ENCODE peak calls at places on chromosomes 7 and 10, in eight cellular contexts. One of them, this sample, is unnamed. For H3K4me1, the result is how much of the 10 kb centered on the place peaks cover.

GRCh38 chr10:44975487-44976331 is 2.9 kb downstream of the DEPP1 start:
- DNase-seq in right cardiac atrium: peak
- DNase-seq in psoas muscle: no peak
- DNase-seq in PC-3: peak
- DNase-seq in Panc1: no peak
- DNase-seq in cardiac muscle cell: peak
- DNase-seq in tibial nerve: no peak
- DNase-seq in left ventricle myocardium inferior: no peak
- DNase-seq in this sample: peak

GRCh38 chr7:100933735-100934134 is 15.6 kb upstream of the MUC3A start:
- DNase-seq in right cardiac atrium: no peak
- DNase-seq in psoas muscle: no peak
- DNase-seq in PC-3: no peak
- DNase-seq in Panc1: no peak
- DNase-seq in cardiac muscle cell: no peak
- DNase-seq in tibial nerve: no peak
- DNase-seq in left ventricle myocardium inferior: no peak
- DNase-seq in this sample: no peak

GRCh38 chr7:139915864-139916716 is 87.0 kb downstream of the TBXAS1 start:
- DNase-seq in right cardiac atrium: no peak
- DNase-seq in psoas muscle: peak
- DNase-seq in PC-3: peak
- DNase-seq in Panc1: peak
- DNase-seq in cardiac muscle cell: peak
- DNase-seq in tibial nerve: no peak
- DNase-seq in left ventricle myocardium inferior: no peak
- DNase-seq in this sample: no peak

GRCh38 chr7:55164527-55164926 is 145.7 kb downstream of the EGFR start:
- DNase-seq in right cardiac atrium: no peak
- DNase-seq in psoas muscle: no peak
- DNase-seq in PC-3: no peak
- DNase-seq in Panc1: no peak
- DNase-seq in cardiac muscle cell: no peak
- DNase-seq in tibial nerve: no peak
- DNase-seq in left ventricle myocardium inferior: no peak
- DNase-seq in this sample: no peak

GRCh38 chr7:75925717-75926435 is 10.9 kb downstream of the POR start:
- DNase-seq in right cardiac atrium: peak
- DNase-seq in psoas muscle: no peak
- DNase-seq in PC-3: no peak
- DNase-seq in Panc1: no peak
- DNase-seq in cardiac muscle cell: peak
- DNase-seq in tibial nerve: no peak
- DNase-seq in left ventricle myocardium inferior: no peak
- DNase-seq in this sample: no peak

GRCh38 chr10:1526427-1527055 is 210.8 kb downstream of the ADARB2 start:
- DNase-seq in right cardiac atrium: no peak
- DNase-seq in psoas muscle: no peak
- DNase-seq in PC-3: no peak
- DNase-seq in Panc1: no peak
- DNase-seq in cardiac muscle cell: no peak
- DNase-seq in tibial nerve: no peak
- DNase-seq in left ventricle myocardium inferior: no peak
- DNase-seq in this sample: no peak

GRCh38 chr7:27092753-27093097 is 3.1 kb downstream of the HOXA1 start:
- DNase-seq in right cardiac atrium: no peak
- DNase-seq in psoas muscle: no peak
- DNase-seq in PC-3: no peak
- DNase-seq in Panc1: no peak
- DNase-seq in cardiac muscle cell: no peak
- DNase-seq in tibial nerve: no peak
- DNase-seq in left ventricle myocardium inferior: no peak
- DNase-seq in this sample: no peak

GRCh38 chr10:13382759-13383753 is 35.0 kb upstream of the SEPHS1 start:
- DNase-seq in right cardiac atrium: no peak
- DNase-seq in psoas muscle: no peak
- DNase-seq in PC-3: peak
- DNase-seq in Panc1: no peak
- DNase-seq in cardiac muscle cell: peak
- DNase-seq in tibial nerve: no peak
- DNase-seq in left ventricle myocardium inferior: no peak
- DNase-seq in this sample: peak

GRCh38 chr10:128938488-128938887 is 528.6 kb upstream of the MGMT start:
- DNase-seq in right cardiac atrium: no peak
- DNase-seq in psoas muscle: no peak
- DNase-seq in PC-3: no peak
- DNase-seq in Panc1: no peak
- DNase-seq in cardiac muscle cell: no peak
- DNase-seq in tibial nerve: no peak
- DNase-seq in left ventricle myocardium inferior: no peak
- DNase-seq in this sample: no peak

GRCh38 chr10:98323221-98324164 is 55.5 kb upstream of the LOXL4 start:
- DNase-seq in right cardiac atrium: peak
- DNase-seq in psoas muscle: peak
- DNase-seq in PC-3: peak
- DNase-seq in Panc1: peak
- DNase-seq in cardiac muscle cell: peak
- DNase-seq in tibial nerve: peak
- DNase-seq in left ventricle myocardium inferior: peak
- DNase-seq in this sample: peak

GRCh38 chr10:69961864-69962745 is 90.5 kb upstream of the MACROH2A2 start:
- DNase-seq in right cardiac atrium: no peak
- DNase-seq in psoas muscle: no peak
- DNase-seq in PC-3: no peak
- DNase-seq in Panc1: no peak
- DNase-seq in cardiac muscle cell: no peak
- DNase-seq in tibial nerve: no peak
- DNase-seq in left ventricle myocardium inferior: no peak
- DNase-seq in this sample: no peak

GRCh38 chr7:78473011-78473410 is 674.4 kb downstream of the PHTF2 start:
- DNase-seq in right cardiac atrium: no peak
- DNase-seq in psoas muscle: no peak
- DNase-seq in PC-3: no peak
- DNase-seq in Panc1: no peak
- DNase-seq in cardiac muscle cell: no peak
- DNase-seq in tibial nerve: no peak
- DNase-seq in left ventricle myocardium inferior: no peak
- DNase-seq in this sample: no peak

GRCh38 chr10:12846718-12847117 is 154.8 kb downstream of the CCDC3 start:
- DNase-seq in right cardiac atrium: no peak
- DNase-seq in psoas muscle: no peak
- DNase-seq in PC-3: no peak
- DNase-seq in Panc1: no peak
- DNase-seq in cardiac muscle cell: peak
- DNase-seq in tibial nerve: no peak
- DNase-seq in left ventricle myocardium inferior: no peak
- DNase-seq in this sample: no peak

GRCh38 chr10:116848032-116848911 is 1.0 kb upstream of the ENO4 start:
- DNase-seq in right cardiac atrium: no peak
- DNase-seq in psoas muscle: no peak
- DNase-seq in PC-3: no peak
- DNase-seq in Panc1: no peak
- DNase-seq in cardiac muscle cell: no peak
- DNase-seq in tibial nerve: no peak
- DNase-seq in left ventricle myocardium inferior: no peak
- DNase-seq in this sample: no peak

GRCh38 chr7:87875151-87876039 is 765 bp downstream of the SLC25A40 start:
- DNase-seq in right cardiac atrium: no peak
- DNase-seq in psoas muscle: no peak
- DNase-seq in PC-3: peak
- DNase-seq in Panc1: no peak
- DNase-seq in cardiac muscle cell: no peak
- DNase-seq in tibial nerve: no peak
- DNase-seq in left ventricle myocardium inferior: peak
- DNase-seq in this sample: no peak

GRCh38 chr7:31857178-31857577 is 170.2 kb downstream of the PPP1R17 start:
- DNase-seq in right cardiac atrium: no peak
- DNase-seq in psoas muscle: no peak
- DNase-seq in PC-3: no peak
- DNase-seq in Panc1: no peak
- DNase-seq in cardiac muscle cell: no peak
- DNase-seq in tibial nerve: no peak
- DNase-seq in left ventricle myocardium inferior: no peak
- DNase-seq in this sample: no peak

GRCh38 chr10:3886191-3886590 is 101.2 kb upstream of the KLF6 start:
- DNase-seq in right cardiac atrium: peak
- DNase-seq in psoas muscle: peak
- DNase-seq in PC-3: no peak
- DNase-seq in Panc1: no peak
- DNase-seq in cardiac muscle cell: peak
- DNase-seq in tibial nerve: no peak
- DNase-seq in left ventricle myocardium inferior: peak
- DNase-seq in this sample: no peak

GRCh38 chr7:92785923-92786322 is 50.5 kb downstream of the CDK6 start:
- DNase-seq in right cardiac atrium: no peak
- DNase-seq in psoas muscle: no peak
- DNase-seq in PC-3: no peak
- DNase-seq in Panc1: no peak
- DNase-seq in cardiac muscle cell: peak
- DNase-seq in tibial nerve: no peak
- DNase-seq in left ventricle myocardium inferior: no peak
- DNase-seq in this sample: no peak

GRCh38 chr7:32062150-32062549 is 8.1 kb downstream of the PDE1C start:
- DNase-seq in right cardiac atrium: peak
- DNase-seq in psoas muscle: peak
- DNase-seq in PC-3: peak
- DNase-seq in Panc1: no peak
- DNase-seq in cardiac muscle cell: peak
- DNase-seq in tibial nerve: peak
- DNase-seq in left ventricle myocardium inferior: no peak
- DNase-seq in this sample: no peak

GRCh38 chr7:79298145-79298760 is 155.2 kb downstream of the MAGI2 start:
- DNase-seq in right cardiac atrium: no peak
- DNase-seq in psoas muscle: no peak
- DNase-seq in PC-3: peak
- DNase-seq in Panc1: peak
- DNase-seq in cardiac muscle cell: peak
- DNase-seq in tibial nerve: no peak
- DNase-seq in left ventricle myocardium inferior: no peak
- DNase-seq in this sample: no peak

GRCh38 chr7:137695942-137696341 is 150.8 kb downstream of the DGKI start:
- DNase-seq in right cardiac atrium: no peak
- DNase-seq in psoas muscle: no peak
- DNase-seq in PC-3: no peak
- DNase-seq in Panc1: no peak
- DNase-seq in cardiac muscle cell: no peak
- DNase-seq in tibial nerve: no peak
- DNase-seq in left ventricle myocardium inferior: no peak
- DNase-seq in this sample: no peak

GRCh38 chr7:121398246-121398645 is 2.1 kb upstream of the FAM3C start:
- DNase-seq in right cardiac atrium: no peak
- DNase-seq in psoas muscle: no peak
- DNase-seq in PC-3: peak
- DNase-seq in Panc1: no peak
- DNase-seq in cardiac muscle cell: no peak
- DNase-seq in tibial nerve: no peak
- DNase-seq in left ventricle myocardium inferior: no peak
- DNase-seq in this sample: no peak

GRCh38 chr10:131983780-131984179 is 2.1 kb upstream of the BNIP3 start:
- DNase-seq in right cardiac atrium: no peak
- DNase-seq in psoas muscle: no peak
- DNase-seq in PC-3: peak
- DNase-seq in Panc1: peak
- DNase-seq in cardiac muscle cell: peak
- DNase-seq in tibial nerve: no peak
- DNase-seq in left ventricle myocardium inferior: no peak
- DNase-seq in this sample: no peak

DNA sequence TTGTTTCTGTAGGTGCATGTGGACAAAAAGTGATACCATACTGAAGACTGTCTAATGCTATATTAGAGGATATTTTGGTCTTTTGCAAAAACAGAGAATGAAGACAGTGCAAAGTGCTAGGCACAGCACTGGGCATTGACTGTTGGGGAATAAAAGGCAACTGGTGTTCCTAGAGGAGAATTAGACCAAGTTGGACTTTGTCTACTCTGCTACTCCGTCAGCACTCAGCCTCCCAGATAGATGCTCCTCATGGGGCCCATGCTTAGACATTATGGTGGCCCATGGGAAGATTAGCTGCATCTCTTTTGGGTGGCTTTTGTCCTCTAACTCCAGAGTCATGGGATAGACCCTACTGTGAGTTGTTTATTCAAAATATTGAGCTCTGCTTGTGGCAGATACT is 113.4 kb downstream of the RBM20 start:
- DNase-seq in right cardiac atrium: no peak
- DNase-seq in psoas muscle: no peak
- DNase-seq in PC-3: no peak
- DNase-seq in Panc1: no peak
- DNase-seq in cardiac muscle cell: no peak
- DNase-seq in tibial nerve: no peak
- DNase-seq in left ventricle myocardium inferior: no peak
- DNase-seq in this sample: no peak
- H3K4me1 ChIP-seq in right cardiac atrium: under half
- H3K4me1 ChIP-seq in psoas muscle: half or more
- H3K4me1 ChIP-seq in PC-3: under half
- H3K4me1 ChIP-seq in Panc1: under half
- H3K4me1 ChIP-seq in cardiac muscle cell: under half
- H3K4me1 ChIP-seq in tibial nerve: under half
- H3K4me1 ChIP-seq in left ventricle myocardium inferior: half or more
- H3K4me1 ChIP-seq in this sample: under half

DNA sequence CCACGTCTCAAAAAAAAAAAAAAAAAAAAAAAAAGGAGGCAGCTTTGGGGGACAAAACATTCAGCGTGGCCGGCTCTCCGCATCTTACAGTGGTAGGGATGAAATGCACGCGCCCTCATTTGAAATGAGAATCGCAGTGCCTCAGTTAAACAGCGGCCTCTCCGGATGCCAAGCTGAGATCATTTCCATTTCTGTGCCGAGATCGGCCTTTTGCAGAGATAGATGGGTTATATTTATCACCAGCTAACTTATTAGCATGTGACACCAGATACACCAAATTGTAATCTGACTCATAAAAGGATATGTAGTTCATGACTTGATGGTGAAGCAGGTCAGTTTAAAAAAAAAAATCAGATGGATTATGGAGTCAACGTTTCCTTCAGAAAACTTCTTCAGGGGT is 138.7 kb downstream of the CUX1 start:
- DNase-seq in right cardiac atrium: peak
- DNase-seq in psoas muscle: no peak
- DNase-seq in PC-3: no peak
- DNase-seq in Panc1: no peak
- DNase-seq in cardiac muscle cell: no peak
- DNase-seq in tibial nerve: no peak
- DNase-seq in left ventricle myocardium inferior: peak
- DNase-seq in this sample: no peak
- H3K4me1 ChIP-seq in right cardiac atrium: under half
- H3K4me1 ChIP-seq in psoas muscle: half or more
- H3K4me1 ChIP-seq in PC-3: under half
- H3K4me1 ChIP-seq in Panc1: under half
- H3K4me1 ChIP-seq in cardiac muscle cell: under half
- H3K4me1 ChIP-seq in tibial nerve: under half
- H3K4me1 ChIP-seq in left ventricle myocardium inferior: half or more
- H3K4me1 ChIP-seq in this sample: under half

GRCh38 chr7:28165971-28166955 is 14.3 kb downstream of the JAZF1 start:
- DNase-seq in right cardiac atrium: no peak
- DNase-seq in psoas muscle: no peak
- DNase-seq in PC-3: peak
- DNase-seq in Panc1: no peak
- DNase-seq in cardiac muscle cell: peak
- DNase-seq in tibial nerve: no peak
- DNase-seq in left ventricle myocardium inferior: no peak
- DNase-seq in this sample: no peak
- H3K4me1 ChIP-seq in right cardiac atrium: under half
- H3K4me1 ChIP-seq in psoas muscle: under half
- H3K4me1 ChIP-seq in PC-3: under half
- H3K4me1 ChIP-seq in Panc1: under half
- H3K4me1 ChIP-seq in cardiac muscle cell: under half
- H3K4me1 ChIP-seq in tibial nerve: under half
- H3K4me1 ChIP-seq in left ventricle myocardium inferior: half or more
- H3K4me1 ChIP-seq in this sample: under half

GRCh38 chr10:72250666-72251065 is 23.1 kb upstream of the DDIT4 start:
- DNase-seq in right cardiac atrium: peak
- DNase-seq in psoas muscle: peak
- DNase-seq in PC-3: no peak
- DNase-seq in Panc1: no peak
- DNase-seq in cardiac muscle cell: peak
- DNase-seq in tibial nerve: peak
- DNase-seq in left ventricle myocardium inferior: peak
- DNase-seq in this sample: no peak
- H3K4me1 ChIP-seq in right cardiac atrium: under half
- H3K4me1 ChIP-seq in psoas muscle: half or more
- H3K4me1 ChIP-seq in PC-3: under half
- H3K4me1 ChIP-seq in Panc1: under half
- H3K4me1 ChIP-seq in cardiac muscle cell: under half
- H3K4me1 ChIP-seq in tibial nerve: under half
- H3K4me1 ChIP-seq in left ventricle myocardium inferior: half or more
- H3K4me1 ChIP-seq in this sample: half or more

This sample was measured in suprapubic skin.